ENCODE peak calls at places on chromosomes 6 and 20, in seven cellular contexts. P, Q, K, R, J, D and L are unnamed samples.

GRCh38 chr20:48656661-48657211 is 171.1 kb downstream of the PREX1 start:
- DNase-seq in P (no peak), Q (no peak), K (no peak), R (no peak), J (no peak), D (no peak), L (no peak)

GRCh38 chr6:2695464-2696095 is 55.1 kb downstream of the MYLK4 start:
- DNase-seq in P (no peak), Q (no peak), K (no peak), R (no peak), J (no peak), D (peak), L (peak)

GRCh38 chr20:63552481-63553249 is 1.3 kb upstream of the FNDC11 start:
- DNase-seq in P (peak), Q (peak), K (no peak), R (no peak), J (peak), D (no peak), L (no peak)

GRCh38 chr6:36679043-36679821 is 718 bp downstream of the CDKN1A start:
- DNase-seq in P (peak), Q (peak), K (no peak), R (peak), J (no peak), D (peak), L (no peak)

GRCh38 chr6:42104807-42105713 is 37.4 kb downstream of the C6orf132 start:
- DNase-seq in P (no peak), Q (no peak), K (no peak), R (no peak), J (no peak), D (no peak), L (no peak)

GRCh38 chr6:142279350-142280180 is 22.2 kb upstream of the ADGRG6 start:
- DNase-seq in P (no peak), Q (peak), K (no peak), R (no peak), J (no peak), D (peak), L (no peak)

GRCh38 chr6:113076116-113076515 is 729.0 kb downstream of the RFPL4B start:
- DNase-seq in P (no peak), Q (no peak), K (no peak), R (no peak), J (no peak), D (no peak), L (no peak)

GRCh38 chr20:38127011-38127621 is 38.0 kb downstream of the TGM2 start:
- DNase-seq in P (no peak), Q (peak), K (no peak), R (no peak), J (no peak), D (peak), L (no peak)

GRCh38 chr20:63062188-63063140 is 55.7 kb upstream of the BHLHE23 start:
- DNase-seq in P (no peak), Q (no peak), K (no peak), R (no peak), J (no peak), D (no peak), L (no peak)

GRCh38 chr20:47139934-47140333 is 216.6 kb downstream of the ZMYND8 start:
- DNase-seq in P (no peak), Q (peak), K (no peak), R (no peak), J (no peak), D (peak), L (no peak)

GRCh38 chr6:3296113-3296512 is 37.4 kb downstream of the PSMG4 start:
- DNase-seq in P (no peak), Q (no peak), K (no peak), R (no peak), J (no peak), D (no peak), L (no peak)

GRCh38 chr20:14997791-14998190 is 660.4 kb upstream of the FLRT3 start:
- DNase-seq in P (no peak), Q (peak), K (no peak), R (no peak), J (no peak), D (peak), L (no peak)

DNA sequence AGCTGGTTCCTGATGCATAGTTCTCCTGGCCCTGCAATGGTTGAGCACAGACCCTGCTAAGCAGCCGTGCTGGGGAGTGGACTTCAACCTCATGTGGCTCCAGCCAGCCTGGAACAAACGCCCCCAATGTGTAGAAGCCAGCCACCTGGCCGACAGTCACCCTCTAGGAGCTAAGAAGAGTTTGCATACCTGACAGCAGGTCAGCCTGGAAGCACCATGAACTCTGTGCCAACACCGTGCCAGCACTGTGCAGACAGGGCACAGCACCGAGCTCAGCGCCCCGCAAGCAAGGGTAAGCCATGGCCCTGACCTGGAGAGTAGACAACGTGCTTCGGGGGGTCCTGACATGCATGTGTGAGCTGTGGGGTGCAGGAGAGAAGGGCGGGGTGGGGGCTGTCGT is 356.3 kb downstream of the ZFAND3 start:
- DNase-seq in P (no peak), Q (no peak), K (no peak), R (no peak), J (no peak), D (no peak), L (no peak)
- TF ChIP-seq CTCF in P (no peak), Q (no peak), K (no peak), R (no peak), J (no peak), D (no peak), L (no peak)

DNA sequence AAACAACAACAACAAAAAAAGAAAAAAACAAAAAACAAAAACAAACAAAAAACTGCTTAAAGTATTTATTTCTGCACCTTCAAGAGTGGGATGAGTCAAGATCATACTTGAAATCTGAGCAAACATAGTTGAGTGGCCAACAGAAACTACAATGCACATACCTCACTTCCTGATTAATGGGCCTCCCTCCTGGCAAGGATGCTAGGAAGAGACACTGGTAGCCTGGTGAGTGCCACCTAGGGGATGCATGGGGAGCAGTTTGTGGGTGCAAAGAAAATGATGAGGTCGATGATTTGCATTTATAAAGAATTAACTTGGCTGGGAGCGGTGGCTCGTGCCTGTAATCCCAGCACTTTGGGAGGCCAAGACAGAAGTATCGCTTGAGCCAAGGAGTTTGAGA is 808.1 kb downstream of the MAFB start:
- DNase-seq in P (no peak), Q (no peak), K (no peak), R (no peak), J (no peak), D (peak), L (no peak)
- TF ChIP-seq CTCF in P (peak), Q (no peak), K (no peak), R (no peak), J (no peak), D (peak), L (no peak)

DNA sequence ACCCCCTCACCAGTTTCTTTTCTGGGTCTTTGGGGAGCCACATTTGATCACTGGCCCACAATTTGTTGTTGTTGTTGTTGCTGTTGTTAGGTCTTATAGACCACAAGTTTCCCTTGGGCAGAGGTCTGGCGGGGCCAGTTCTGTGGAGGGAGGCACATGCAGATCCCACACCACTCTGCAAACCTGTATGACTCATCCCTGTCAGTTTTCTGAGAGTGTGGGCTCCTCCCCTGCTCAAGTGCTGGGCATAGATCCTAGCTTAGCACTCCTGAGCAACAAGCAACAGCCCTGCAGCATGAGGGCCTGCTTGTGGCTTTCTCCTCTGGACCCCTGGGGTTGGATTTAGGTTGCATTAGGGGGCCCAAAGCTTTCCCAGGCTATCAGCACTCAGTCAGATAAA is 411.1 kb upstream of the HTR1E start:
- DNase-seq in P (no peak), Q (no peak), K (no peak), R (no peak), J (no peak), D (no peak), L (no peak)
- TF ChIP-seq CTCF in P (no peak), Q (no peak), K (no peak), R (no peak), J (no peak), D (no peak), L (no peak)

GRCh38 chr20:35145141-35145564 is 2.0 kb downstream of the EDEM2 start:
- DNase-seq in P (no peak), Q (peak), K (no peak), R (no peak), J (peak), D (peak), L (peak)

GRCh38 chr20:35151739-35152138 is 4.6 kb upstream of the EDEM2 start:
- DNase-seq in P (no peak), Q (no peak), K (no peak), R (no peak), J (no peak), D (no peak), L (no peak)

GRCh38 chr20:35146299-35146921 is 726 bp downstream of the EDEM2 start:
- DNase-seq in P (no peak), Q (peak), K (no peak), R (peak), J (no peak), D (no peak), L (no peak)

GRCh38 chr20:35144694-35145093 is 2.4 kb downstream of the EDEM2 start:
- DNase-seq in P (peak), Q (no peak), K (no peak), R (no peak), J (no peak), D (no peak), L (peak)

DNA sequence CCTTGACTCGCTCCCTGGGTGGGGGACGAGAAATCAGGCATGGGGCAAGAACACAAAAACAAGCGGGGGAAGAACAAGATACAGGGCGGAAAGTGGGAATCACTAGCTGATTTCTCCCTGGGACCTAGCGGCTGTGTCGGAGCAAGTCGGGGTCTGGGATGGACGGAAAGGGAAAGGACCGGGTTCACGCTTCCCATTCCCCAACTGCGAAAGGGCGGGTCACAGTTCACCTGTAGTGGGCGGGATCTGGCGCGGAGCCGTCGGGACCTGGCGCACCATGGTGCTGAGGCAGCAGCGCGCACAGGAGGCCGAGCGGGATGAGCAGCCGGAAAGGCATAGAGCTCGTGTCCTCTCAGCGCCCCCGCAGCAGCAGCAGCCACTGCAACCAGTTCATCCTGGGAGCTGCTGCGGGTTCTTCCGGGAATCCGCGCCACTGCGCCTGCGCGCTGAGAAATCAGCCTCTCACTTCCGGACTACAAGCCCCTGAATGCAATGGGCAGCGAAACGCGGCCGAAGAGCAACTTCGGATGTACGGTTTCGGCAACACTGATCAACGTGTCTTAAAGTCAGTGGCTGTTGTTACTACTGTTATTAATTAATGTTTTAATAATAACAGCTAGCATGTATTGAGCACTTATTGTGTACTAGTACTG is at the start of gene EDEM2:
- DNase-seq in P (peak), Q (peak), K (peak), R (peak), J (peak), D (peak), L (peak)
- TF ChIP-seq CTCF in P (no peak), Q (no peak), K (no peak), R (no peak), J (no peak), D (no peak), L (no peak)

DNA sequence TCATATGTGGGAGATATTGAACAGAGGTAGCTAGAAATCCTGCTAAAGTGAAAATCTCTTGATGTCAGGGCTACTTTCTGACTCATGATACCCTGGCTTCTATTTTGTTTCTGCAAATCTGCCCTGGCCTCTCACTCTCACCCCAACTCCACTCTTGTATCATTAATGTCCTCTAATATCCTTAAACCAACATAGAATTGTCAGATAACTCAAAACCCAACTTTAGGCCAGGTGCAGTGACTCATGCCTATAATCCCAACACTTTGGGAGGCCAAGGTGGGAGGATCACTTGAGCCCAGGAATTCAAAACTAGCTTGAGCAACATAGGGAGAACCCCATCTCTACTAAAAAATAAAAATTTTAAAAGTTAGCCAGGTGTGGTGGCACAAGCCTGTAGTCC is 33.8 kb upstream of the OSTM1 start:
- DNase-seq in P (no peak), Q (peak), K (no peak), R (no peak), J (no peak), D (no peak), L (no peak)
- TF ChIP-seq CTCF in P (no peak), Q (no peak), K (no peak), R (no peak), J (no peak), D (no peak), L (no peak)

GRCh38 chr20:18507218-18508191 is at the start of gene SEC23B:
- DNase-seq in P (peak), Q (peak), K (peak), R (peak), J (peak), D (peak), L (peak)
- TF ChIP-seq CTCF in P (no peak), Q (no peak), K (no peak), R (no peak), J (no peak), D (no peak), L (no peak)

DNA sequence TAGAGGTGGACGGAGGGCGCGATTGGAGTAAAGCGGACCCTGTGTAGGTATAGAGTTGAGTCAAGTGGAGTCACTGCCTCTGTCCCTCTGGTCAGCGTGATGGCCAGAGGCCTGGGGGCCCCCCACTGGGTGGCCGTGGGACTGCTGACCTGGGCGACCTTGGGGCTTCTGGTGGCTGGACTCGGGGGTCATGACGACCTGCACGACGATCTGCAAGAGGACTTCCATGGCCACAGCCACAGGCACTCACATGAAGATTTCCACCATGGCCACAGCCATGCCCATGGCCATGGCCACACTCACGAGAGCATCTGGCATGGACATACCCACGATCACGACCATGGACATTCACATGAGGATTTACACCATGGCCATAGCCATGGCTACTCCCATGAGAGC is 479 bp downstream of the SLC39A7 start:
- DNase-seq in P (no peak), Q (no peak), K (no peak), R (no peak), J (no peak), D (no peak), L (no peak)
- TF ChIP-seq CTCF in P (peak), Q (no peak), K (no peak), R (no peak), J (no peak), D (no peak), L (no peak)

GRCh38 chr20:53676519-53676822 is 82.8 kb upstream of the ZNF217 start:
- DNase-seq in P (no peak), Q (no peak), K (no peak), R (no peak), J (no peak), D (no peak), L (no peak)

GRCh38 chr20:53676987-53677386 is 83.3 kb upstream of the ZNF217 start:
- DNase-seq in P (no peak), Q (no peak), K (no peak), R (no peak), J (no peak), D (no peak), L (no peak)

GRCh38 chr20:53678315-53678989 is 84.8 kb upstream of the ZNF217 start:
- DNase-seq in P (no peak), Q (no peak), K (no peak), R (no peak), J (no peak), D (peak), L (no peak)

GRCh38 chr20:53678990-53679596 is 85.5 kb upstream of the ZNF217 start:
- DNase-seq in P (no peak), Q (no peak), K (no peak), R (no peak), J (no peak), D (peak), L (no peak)

GRCh38 chr20:53677447-53678314 is 84.0 kb upstream of the ZNF217 start:
- DNase-seq in P (no peak), Q (no peak), K (peak), R (no peak), J (no peak), D (peak), L (no peak)
- TF ChIP-seq CTCF in P (no peak), Q (no peak), K (no peak), R (no peak), J (no peak), D (no peak), L (no peak)

GRCh38 chr6:30364591-30364990 is 19.6 kb downstream of the RPP21 start:
- DNase-seq in P (no peak), Q (no peak), K (no peak), R (no peak), J (no peak), D (no peak), L (no peak)
- TF ChIP-seq CTCF in P (peak), Q (peak), K (no peak), R (no peak), J (no peak), D (no peak), L (peak)

GRCh38 chr6:98574991-98575390 is 259.4 kb upstream of the POU3F2 start:
- DNase-seq in P (no peak), Q (no peak), K (no peak), R (no peak), J (no peak), D (no peak), L (no peak)
- TF ChIP-seq CTCF in P (no peak), Q (no peak), K (no peak), R (no peak), J (no peak), D (no peak), L (no peak)